ENCODE peak calls at places on chromosomes 13 and 19, in nine cellular contexts. One of them, this sample, is unnamed.

GRCh38 chr13:49820591-49821215 is 28.2 kb upstream of the KPNA3 start:
- DNase-seq in AG04449: no peak
- DNase-seq in choroid plexus epithelial cell: no peak
- DNase-seq in progenitor cell of endocrine pancreas: no peak
- DNase-seq in cardiac muscle cell: no peak
- DNase-seq in fibroblast of lung: no peak
- DNase-seq in astrocyte of the cerebellum: no peak
- DNase-seq in GM10248: no peak
- DNase-seq in breast epithelium: no peak
- DNase-seq in this sample: no peak

GRCh38 chr19:15562861-15563260 is 52.2 kb upstream of the CYP4F8 start:
- DNase-seq in progenitor cell of endocrine pancreas: no peak
- DNase-seq in cardiac muscle cell: peak; percentile 16
- DNase-seq in fibroblast of lung: peak; percentile 11
- DNase-seq in choroid plexus epithelial cell: no peak
- DNase-seq in astrocyte of the cerebellum: no peak
- DNase-seq in breast epithelium: peak; percentile 67
- DNase-seq in GM10248: no peak
- DNase-seq in AG04449: no peak
- DNase-seq in this sample: no peak

GRCh38 chr13:97018029-97018819 is 23.9 kb upstream of the OXGR1 start:
- DNase-seq in cardiac muscle cell: peak; percentile 75
- DNase-seq in astrocyte of the cerebellum: peak; percentile 37
- DNase-seq in GM10248: peak; percentile 35
- DNase-seq in breast epithelium: no peak
- DNase-seq in fibroblast of lung: peak; percentile 75
- DNase-seq in progenitor cell of endocrine pancreas: peak; percentile 22
- DNase-seq in AG04449: no peak
- DNase-seq in choroid plexus epithelial cell: peak; percentile 83
- DNase-seq in this sample: peak; percentile 23

GRCh38 chr13:84366484-84366883 is 484.2 kb upstream of the SLITRK1 start:
- DNase-seq in fibroblast of lung: no peak
- DNase-seq in progenitor cell of endocrine pancreas: no peak
- DNase-seq in AG04449: no peak
- DNase-seq in cardiac muscle cell: peak; percentile 1
- DNase-seq in GM10248: no peak
- DNase-seq in astrocyte of the cerebellum: no peak
- DNase-seq in breast epithelium: no peak
- DNase-seq in choroid plexus epithelial cell: peak; percentile 45
- DNase-seq in this sample: no peak

GRCh38 chr19:16340092-16340491 is 15.5 kb downstream of the KLF2 start:
- DNase-seq in breast epithelium: no peak
- DNase-seq in progenitor cell of endocrine pancreas: no peak
- DNase-seq in fibroblast of lung: no peak
- DNase-seq in GM10248: no peak
- DNase-seq in astrocyte of the cerebellum: no peak
- DNase-seq in cardiac muscle cell: no peak
- DNase-seq in AG04449: no peak
- DNase-seq in choroid plexus epithelial cell: peak; percentile 33
- DNase-seq in this sample: no peak

GRCh38 chr19:5102520-5102919 is 133.6 kb downstream of the KDM4B start:
- DNase-seq in AG04449: no peak
- DNase-seq in cardiac muscle cell: no peak
- DNase-seq in progenitor cell of endocrine pancreas: no peak
- DNase-seq in choroid plexus epithelial cell: no peak
- DNase-seq in breast epithelium: no peak
- DNase-seq in fibroblast of lung: no peak
- DNase-seq in astrocyte of the cerebellum: no peak
- DNase-seq in GM10248: no peak
- DNase-seq in this sample: no peak

GRCh38 chr19:4086336-4086953 is 19.7 kb upstream of the ZBTB7A start:
- DNase-seq in choroid plexus epithelial cell: no peak
- DNase-seq in cardiac muscle cell: no peak
- DNase-seq in astrocyte of the cerebellum: no peak
- DNase-seq in AG04449: no peak
- DNase-seq in GM10248: no peak
- DNase-seq in breast epithelium: no peak
- DNase-seq in fibroblast of lung: no peak
- DNase-seq in progenitor cell of endocrine pancreas: no peak
- DNase-seq in this sample: no peak

GRCh38 chr13:38688674-38689073 is 1.8 kb downstream of the FREM2 start:
- DNase-seq in breast epithelium: no peak
- DNase-seq in progenitor cell of endocrine pancreas: no peak
- DNase-seq in GM10248: no peak
- DNase-seq in choroid plexus epithelial cell: no peak
- DNase-seq in astrocyte of the cerebellum: no peak
- DNase-seq in fibroblast of lung: no peak
- DNase-seq in AG04449: no peak
- DNase-seq in cardiac muscle cell: no peak
- DNase-seq in this sample: no peak

GRCh38 chr19:7699422-7700127 is 2.4 kb downstream of the FCER2 start:
- DNase-seq in AG04449: no peak
- DNase-seq in choroid plexus epithelial cell: no peak
- DNase-seq in progenitor cell of endocrine pancreas: no peak
- DNase-seq in GM10248: no peak
- DNase-seq in fibroblast of lung: no peak
- DNase-seq in breast epithelium: no peak
- DNase-seq in astrocyte of the cerebellum: no peak
- DNase-seq in cardiac muscle cell: no peak
- DNase-seq in this sample: no peak

GRCh38 chr13:53341144-53341510 is 312.5 kb downstream of the OLFM4 start:
- DNase-seq in breast epithelium: no peak
- DNase-seq in progenitor cell of endocrine pancreas: no peak
- DNase-seq in fibroblast of lung: no peak
- DNase-seq in cardiac muscle cell: no peak
- DNase-seq in choroid plexus epithelial cell: no peak
- DNase-seq in GM10248: no peak
- DNase-seq in AG04449: no peak
- DNase-seq in astrocyte of the cerebellum: no peak
- DNase-seq in this sample: no peak

GRCh38 chr19:35846038-35846668 is 6.2 kb downstream of the NPHS1 start:
- DNase-seq in cardiac muscle cell: no peak
- DNase-seq in choroid plexus epithelial cell: peak; percentile 5
- DNase-seq in GM10248: no peak
- DNase-seq in AG04449: no peak
- DNase-seq in fibroblast of lung: no peak
- DNase-seq in progenitor cell of endocrine pancreas: no peak
- DNase-seq in breast epithelium: no peak
- DNase-seq in astrocyte of the cerebellum: no peak
- DNase-seq in this sample: no peak

GRCh38 chr19:54179921-54180452 is 7.0 kb upstream of the TMC4 start:
- DNase-seq in breast epithelium: no peak
- DNase-seq in choroid plexus epithelial cell: peak; percentile 88
- DNase-seq in AG04449: no peak
- DNase-seq in progenitor cell of endocrine pancreas: peak; percentile 59
- DNase-seq in fibroblast of lung: peak; percentile 71
- DNase-seq in astrocyte of the cerebellum: peak; percentile 79
- DNase-seq in GM10248: no peak
- DNase-seq in cardiac muscle cell: peak; percentile 83
- DNase-seq in this sample: peak; percentile 67

GRCh38 chr13:67383358-67383757 is 153.2 kb upstream of the PCDH9 start:
- DNase-seq in choroid plexus epithelial cell: peak; percentile 73
- DNase-seq in GM10248: no peak
- DNase-seq in cardiac muscle cell: peak; percentile 55
- DNase-seq in progenitor cell of endocrine pancreas: no peak
- DNase-seq in breast epithelium: no peak
- DNase-seq in AG04449: no peak
- DNase-seq in fibroblast of lung: peak; percentile 75
- DNase-seq in astrocyte of the cerebellum: no peak
- DNase-seq in this sample: no peak

GRCh38 chr19:6264077-6264445 is 15.7 kb downstream of the MLLT1 start:
- DNase-seq in choroid plexus epithelial cell: peak; percentile 72
- DNase-seq in progenitor cell of endocrine pancreas: no peak
- DNase-seq in GM10248: no peak
- DNase-seq in AG04449: no peak
- DNase-seq in fibroblast of lung: peak; percentile 62
- DNase-seq in breast epithelium: no peak
- DNase-seq in cardiac muscle cell: no peak
- DNase-seq in astrocyte of the cerebellum: no peak
- DNase-seq in this sample: no peak

GRCh38 chr19:29855087-29855486 is 43.3 kb downstream of the CCNE1 start:
- DNase-seq in fibroblast of lung: no peak
- DNase-seq in progenitor cell of endocrine pancreas: no peak
- DNase-seq in AG04449: no peak
- DNase-seq in GM10248: no peak
- DNase-seq in cardiac muscle cell: no peak
- DNase-seq in choroid plexus epithelial cell: no peak
- DNase-seq in astrocyte of the cerebellum: no peak
- DNase-seq in breast epithelium: no peak
- DNase-seq in this sample: no peak

GRCh38 chr19:54399189-54399588 is 16.1 kb upstream of the TTYH1 start:
- DNase-seq in fibroblast of lung: no peak
- DNase-seq in cardiac muscle cell: no peak
- DNase-seq in progenitor cell of endocrine pancreas: no peak
- DNase-seq in breast epithelium: no peak
- DNase-seq in GM10248: no peak
- DNase-seq in AG04449: no peak
- DNase-seq in choroid plexus epithelial cell: no peak
- DNase-seq in astrocyte of the cerebellum: no peak
- DNase-seq in this sample: no peak

GRCh38 chr13:31686660-31687430 is 52.5 kb upstream of the RXFP2 start:
- DNase-seq in astrocyte of the cerebellum: no peak
- DNase-seq in breast epithelium: no peak
- DNase-seq in GM10248: no peak
- DNase-seq in AG04449: no peak
- DNase-seq in choroid plexus epithelial cell: no peak
- DNase-seq in fibroblast of lung: no peak
- DNase-seq in progenitor cell of endocrine pancreas: no peak
- DNase-seq in cardiac muscle cell: peak; percentile 14
- DNase-seq in this sample: no peak

GRCh38 chr19:40512473-40513344 is 45.9 kb downstream of the SPTBN4 start:
- DNase-seq in fibroblast of lung: no peak
- DNase-seq in breast epithelium: no peak
- DNase-seq in GM10248: no peak
- DNase-seq in progenitor cell of endocrine pancreas: peak; percentile 35
- DNase-seq in astrocyte of the cerebellum: no peak
- DNase-seq in choroid plexus epithelial cell: peak; percentile 27
- DNase-seq in cardiac muscle cell: peak; percentile 33
- DNase-seq in AG04449: no peak
- DNase-seq in this sample: peak; percentile 23

DNA sequence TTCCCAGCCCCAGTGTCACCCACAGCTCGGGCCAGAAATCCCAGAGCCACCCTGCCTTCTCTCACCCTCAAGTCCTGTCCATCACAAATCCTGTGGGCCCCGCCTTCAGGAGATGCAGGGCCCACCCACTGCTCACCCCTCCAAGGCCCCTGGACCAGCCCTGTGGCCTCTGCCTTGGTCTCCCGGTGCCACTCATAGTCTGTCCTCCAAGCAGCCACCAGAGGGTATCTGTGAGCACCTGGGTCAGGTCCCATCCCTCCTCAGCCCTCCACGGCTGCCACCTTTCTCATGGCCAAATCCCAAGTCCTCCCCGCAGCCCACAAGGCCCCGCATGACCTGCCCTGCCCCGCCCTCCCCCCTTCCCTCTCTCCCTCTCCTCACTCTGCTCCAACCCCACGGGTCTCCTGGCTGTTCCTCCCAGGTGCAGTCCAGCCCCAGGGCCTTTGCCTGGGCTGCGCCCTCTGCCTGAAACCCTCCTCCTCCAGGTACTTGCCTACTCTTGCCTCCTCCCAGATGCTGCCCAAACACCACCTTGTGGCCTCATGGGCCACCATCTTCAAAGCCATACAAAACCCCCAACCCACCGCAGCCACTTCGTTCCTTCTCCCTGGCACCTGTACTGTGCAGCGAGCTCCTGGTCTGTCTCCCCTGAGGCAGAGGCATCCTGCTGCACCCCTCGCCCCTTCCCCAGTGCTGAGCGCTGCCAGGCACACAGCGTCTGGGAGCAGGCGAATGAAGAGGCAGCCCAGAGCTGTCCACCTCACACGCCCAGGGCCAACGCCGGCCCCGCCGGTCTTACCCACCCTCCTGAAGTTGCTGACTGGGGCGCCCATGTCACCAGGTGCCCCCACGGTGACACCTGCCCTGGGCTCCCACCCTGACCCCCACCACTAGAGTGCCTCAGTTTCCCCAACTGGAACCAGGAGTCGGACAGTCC is 13.2 kb upstream of the UQCR11 start:
- DNase-seq in astrocyte of the cerebellum: no peak
- DNase-seq in choroid plexus epithelial cell: peak; percentile 26
- DNase-seq in cardiac muscle cell: peak; percentile 20
- DNase-seq in GM10248: peak; percentile 73
- DNase-seq in AG04449: no peak
- DNase-seq in fibroblast of lung: no peak
- DNase-seq in breast epithelium: no peak
- DNase-seq in progenitor cell of endocrine pancreas: no peak
- DNase-seq in this sample: no peak
- TF ChIP-seq CTCF in astrocyte of the cerebellum: peak; percentile 45
- TF ChIP-seq CTCF in choroid plexus epithelial cell: peak; percentile 53
- TF ChIP-seq CTCF in cardiac muscle cell: peak; percentile 30
- TF ChIP-seq CTCF in GM10248: peak; percentile 54
- TF ChIP-seq CTCF in AG04449: peak; percentile 44
- TF ChIP-seq CTCF in fibroblast of lung: no peak
- TF ChIP-seq CTCF in breast epithelium: peak; percentile 25
- TF ChIP-seq CTCF in progenitor cell of endocrine pancreas: peak; percentile 51
- TF ChIP-seq CTCF in this sample: peak; percentile 54

GRCh38 chr19:31249217-31249616 is 100.0 kb downstream of the TSHZ3 start:
- DNase-seq in breast epithelium: no peak
- DNase-seq in AG04449: no peak
- DNase-seq in astrocyte of the cerebellum: no peak
- DNase-seq in GM10248: no peak
- DNase-seq in fibroblast of lung: no peak
- DNase-seq in progenitor cell of endocrine pancreas: no peak
- DNase-seq in cardiac muscle cell: no peak
- DNase-seq in choroid plexus epithelial cell: no peak
- DNase-seq in this sample: no peak
- TF ChIP-seq CTCF in breast epithelium: no peak
- TF ChIP-seq CTCF in AG04449: no peak
- TF ChIP-seq CTCF in astrocyte of the cerebellum: no peak
- TF ChIP-seq CTCF in GM10248: no peak
- TF ChIP-seq CTCF in fibroblast of lung: no peak
- TF ChIP-seq CTCF in progenitor cell of endocrine pancreas: no peak
- TF ChIP-seq CTCF in cardiac muscle cell: no peak
- TF ChIP-seq CTCF in choroid plexus epithelial cell: peak; percentile 22
- TF ChIP-seq CTCF in this sample: no peak

GRCh38 chr19:18322759-18323460 is at the start of gene LSM4:
- DNase-seq in GM10248: peak; percentile 99
- DNase-seq in AG04449: peak; percentile 65
- DNase-seq in fibroblast of lung: peak; percentile 95
- DNase-seq in choroid plexus epithelial cell: peak; percentile 98
- DNase-seq in breast epithelium: peak; percentile 99
- DNase-seq in cardiac muscle cell: peak; percentile 98
- DNase-seq in astrocyte of the cerebellum: peak; percentile 92
- DNase-seq in progenitor cell of endocrine pancreas: peak; percentile 99
- DNase-seq in this sample: peak; percentile 97
- TF ChIP-seq CTCF in GM10248: peak; percentile 41
- TF ChIP-seq CTCF in AG04449: peak; percentile 41
- TF ChIP-seq CTCF in fibroblast of lung: no peak
- TF ChIP-seq CTCF in choroid plexus epithelial cell: peak; percentile 53
- TF ChIP-seq CTCF in breast epithelium: no peak
- TF ChIP-seq CTCF in cardiac muscle cell: no peak
- TF ChIP-seq CTCF in astrocyte of the cerebellum: peak; percentile 35
- TF ChIP-seq CTCF in progenitor cell of endocrine pancreas: peak; percentile 43
- TF ChIP-seq CTCF in this sample: peak; percentile 47

DNA sequence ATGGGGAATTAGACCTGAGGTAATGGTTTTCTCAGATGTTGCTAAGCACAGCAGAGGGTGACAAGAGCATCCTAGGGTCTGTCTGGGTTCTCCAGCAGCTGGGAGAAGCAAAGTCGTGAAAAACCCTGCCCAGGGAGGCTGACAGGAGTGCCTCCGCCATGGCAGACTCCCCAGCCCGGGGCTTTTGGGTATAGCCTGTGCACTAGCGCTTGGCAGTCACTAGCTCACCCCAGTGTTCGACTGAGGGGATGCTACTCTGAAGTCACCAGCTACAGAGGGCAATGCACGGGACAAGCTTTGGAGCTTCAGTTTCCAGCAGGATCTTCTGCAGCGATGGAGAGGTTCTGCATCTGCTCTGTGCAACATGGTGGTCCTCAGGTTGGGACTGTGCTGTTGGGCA is 87.5 kb downstream of the ING1 start:
- DNase-seq in choroid plexus epithelial cell: no peak
- DNase-seq in cardiac muscle cell: no peak
- DNase-seq in astrocyte of the cerebellum: no peak
- DNase-seq in fibroblast of lung: no peak
- DNase-seq in breast epithelium: no peak
- DNase-seq in progenitor cell of endocrine pancreas: no peak
- DNase-seq in AG04449: no peak
- DNase-seq in GM10248: no peak
- DNase-seq in this sample: no peak
- TF ChIP-seq CTCF in choroid plexus epithelial cell: peak; percentile 9
- TF ChIP-seq CTCF in cardiac muscle cell: no peak
- TF ChIP-seq CTCF in astrocyte of the cerebellum: no peak
- TF ChIP-seq CTCF in fibroblast of lung: no peak
- TF ChIP-seq CTCF in breast epithelium: no peak
- TF ChIP-seq CTCF in progenitor cell of endocrine pancreas: no peak
- TF ChIP-seq CTCF in AG04449: no peak
- TF ChIP-seq CTCF in GM10248: no peak
- TF ChIP-seq CTCF in this sample: no peak

This sample was measured in neural crest cell.